ENCODE peak calls at places on chromosomes 7 and 10, in seven cellular contexts. T is neuronal stem cell; G is pancreas; K is CD8-positive, alpha-beta memory T cell; N is A549; Z is IMR-90; P is lung. F is an unnamed sample.

GRCh38 chr7:132256721-132257212 is 319.5 kb downstream of the PLXNA4 start:
- DNase-seq in P (no peak), N (no peak), K (no peak), Z (no peak), G (no peak), T (no peak), F (peak; percentile 50)

GRCh38 chr7:150721970-150722373 is 5.6 kb downstream of the GIMAP1 start:
- DNase-seq in T (no peak), N (no peak), K (no peak), Z (no peak), P (no peak), G (no peak), F (no peak)

GRCh38 chr10:3169271-3169670 is 3.3 kb downstream of the PITRM1 start:
- DNase-seq in K (no peak), T (no peak), N (no peak), G (no peak), P (no peak), Z (no peak), F (no peak)

GRCh38 chr10:15729890-15730289 is 10.2 kb upstream of the ITGA8 start:
- DNase-seq in P (no peak), K (no peak), N (no peak), T (no peak), G (no peak), Z (no peak), F (no peak)

GRCh38 chr7:91142743-91143142 is 121.5 kb upstream of the FZD1 start:
- DNase-seq in P (no peak), T (no peak), K (no peak), Z (no peak), N (no peak), G (no peak), F (no peak)

GRCh38 chr7:137538361-137538762 is 194.8 kb upstream of the PTN start:
- DNase-seq in Z (peak; percentile 90), T (no peak), N (no peak), G (no peak), P (no peak), K (no peak), F (no peak)

GRCh38 chr7:139557857-139558581 is 34.5 kb downstream of the CLEC2L start:
- DNase-seq in T (no peak), P (no peak), G (no peak), N (no peak), Z (no peak), K (no peak), F (no peak)

GRCh38 chr7:55483061-55483460 is 89.2 kb downstream of the VOPP1 start:
- DNase-seq in K (no peak), Z (no peak), P (no peak), T (no peak), N (no peak), G (no peak), F (peak; percentile 57)

GRCh38 chr10:113752553-113752952 is 1.1 kb downstream of the PLEKHS1 start:
- DNase-seq in K (no peak), P (no peak), Z (no peak), T (no peak), N (no peak), G (no peak), F (no peak)

GRCh38 chr10:27558612-27559020 is 54.5 kb downstream of the RAB18 start:
- DNase-seq in N (peak; percentile 67), K (no peak), G (no peak), Z (peak; percentile 55), T (peak; percentile 26), P (peak; percentile 36), F (no peak)

GRCh38 chr7:123594813-123595241 is 6.8 kb upstream of the ASB15 start:
- DNase-seq in T (peak; percentile 54), Z (no peak), G (no peak), N (no peak), P (no peak), K (no peak), F (no peak)

GRCh38 chr7:74365320-74366022 is 76.3 kb downstream of the CLIP2 start:
- DNase-seq in Z (peak; percentile 43), T (peak; percentile 73), P (peak; percentile 41), K (no peak), N (peak; percentile 69), G (no peak), F (no peak)

GRCh38 chr7:30914611-30915601 is 3.3 kb downstream of the AQP1 start:
- DNase-seq in Z (peak; percentile 33), N (peak; percentile 20), T (no peak), K (no peak), G (no peak), P (no peak), F (peak; percentile 95)
- H3K4me3 ChIP-seq in Z (no peak overlapping the region), N (no peak overlapping the region), T (no peak overlapping the region), K (no peak overlapping the region), G (peak overlapping the region; percentile 47), P (peak overlapping the region; percentile 48), F (peak overlapping the region; percentile 79)

GRCh38 chr7:124690840-124691239 is 74.8 kb downstream of the GPR37 start:
- DNase-seq in K (no peak), G (no peak), N (no peak), Z (no peak), P (no peak), T (no peak), F (no peak)

GRCh38 chr7:124688991-124689390 is 76.6 kb downstream of the GPR37 start:
- DNase-seq in N (no peak), T (no peak), Z (peak; percentile 89), P (no peak), K (no peak), G (no peak), F (no peak)

GRCh38 chr7:124686543-124687161 is 78.9 kb downstream of the GPR37 start:
- DNase-seq in K (no peak), P (no peak), G (no peak), T (no peak), Z (no peak), N (no peak), F (no peak)

GRCh38 chr7:124697746-124698145 is 67.8 kb downstream of the GPR37 start:
- DNase-seq in P (no peak), T (no peak), G (no peak), N (no peak), K (no peak), Z (no peak), F (no peak)

DNA sequence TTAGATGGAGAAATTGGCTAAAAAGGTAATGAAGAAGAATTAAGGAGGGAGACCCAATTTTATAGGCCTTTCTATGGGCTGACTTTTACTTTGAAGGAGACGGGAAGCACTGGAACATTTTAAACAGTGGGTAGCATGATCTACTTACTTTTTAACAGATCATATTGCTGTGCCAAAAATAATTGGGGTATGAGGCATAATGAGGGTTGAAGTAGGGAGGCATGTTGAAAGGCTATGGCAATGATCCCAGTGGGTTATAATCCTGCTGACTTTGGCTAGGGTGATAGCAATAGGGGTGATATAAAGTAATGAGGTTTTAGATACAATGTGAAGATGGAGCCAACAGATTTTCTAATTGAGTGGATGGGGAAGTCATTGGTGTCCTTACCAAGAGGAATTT is 73.2 kb downstream of the GPR37 start:
- DNase-seq in K (no peak), P (no peak), G (no peak), T (no peak), N (no peak), Z (peak; percentile 22), F (no peak)
- H3K27ac ChIP-seq in K (no peak overlapping the region), P (no peak overlapping the region), G (no peak overlapping the region), T (no peak overlapping the region), N (no peak overlapping the region), Z (no peak overlapping the region), F (no peak overlapping the region)

GRCh38 chr7:30114536-30115258 is 20.1 kb upstream of the MTURN start:
- DNase-seq in N (no peak), K (no peak), G (no peak), T (no peak), Z (no peak), P (no peak), F (no peak)

GRCh38 chr7:30117886-30118285 is 16.9 kb upstream of the MTURN start:
- DNase-seq in P (no peak), T (no peak), N (no peak), G (no peak), K (no peak), Z (no peak), F (no peak)

GRCh38 chr7:30115709-30116297 is 19.0 kb upstream of the MTURN start:
- DNase-seq in N (no peak), K (no peak), G (no peak), Z (no peak), T (no peak), P (no peak), F (no peak)

GRCh38 chr7:30119890-30120577 is 14.8 kb upstream of the MTURN start:
- DNase-seq in N (no peak), P (no peak), G (no peak), T (no peak), K (no peak), Z (no peak), F (no peak)

GRCh38 chr7:30116771-30117170 is 18.0 kb upstream of the MTURN start:
- DNase-seq in Z (no peak), P (no peak), G (no peak), K (no peak), T (no peak), N (no peak), F (peak; percentile 86)
- H3K4me3 ChIP-seq in Z (no peak overlapping the region), P (no peak overlapping the region), G (no peak overlapping the region), K (no peak overlapping the region), T (no peak overlapping the region), N (no peak overlapping the region), F (peak overlapping the region; percentile 8)

DNA sequence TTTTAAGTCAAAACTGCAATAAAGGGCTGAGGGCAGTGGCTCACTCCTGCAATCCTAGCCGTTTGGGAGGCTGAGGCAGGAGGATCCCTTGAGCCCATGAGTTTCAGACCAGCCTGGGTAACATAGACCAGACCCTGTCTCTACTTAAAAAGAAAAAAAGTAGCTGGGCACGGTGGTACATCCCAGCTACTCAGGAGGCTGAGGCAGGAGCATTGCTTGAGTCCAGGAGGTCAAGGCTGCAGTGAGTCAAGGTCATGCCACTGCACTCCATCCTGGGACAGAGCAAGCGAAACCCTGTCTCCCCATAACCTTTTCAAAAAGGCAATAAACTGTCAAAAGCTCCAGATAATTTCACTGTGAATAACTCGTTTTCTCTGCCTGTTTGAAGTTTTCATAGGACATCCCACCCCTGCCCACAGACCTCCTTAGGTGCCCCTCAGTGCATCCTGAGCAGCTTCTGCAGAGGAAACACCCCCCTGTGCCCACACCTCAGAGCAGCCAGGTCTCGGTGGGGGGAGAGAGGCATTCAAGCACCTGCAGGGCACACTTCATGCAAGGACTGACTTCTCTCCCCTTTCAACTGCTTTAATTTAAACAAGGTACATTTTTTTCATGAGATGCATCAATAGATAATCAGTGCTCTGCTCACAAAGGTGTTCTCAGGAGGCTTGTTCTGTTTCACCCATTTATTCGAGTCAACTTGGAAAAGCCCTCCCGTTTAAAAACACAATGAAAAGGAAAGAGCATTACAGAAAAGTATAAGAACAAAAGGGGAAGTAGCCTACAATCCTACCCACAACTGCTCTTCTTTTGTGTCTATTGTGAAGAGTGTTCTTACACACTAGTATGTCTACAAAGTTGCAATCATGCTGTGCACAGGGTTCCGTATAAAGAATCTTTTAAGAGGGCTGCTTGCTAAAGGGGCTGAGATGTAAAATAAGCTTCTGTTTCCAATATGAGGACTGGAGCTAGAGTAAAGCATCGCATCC is 104.9 kb downstream of the KMT2E start:
- DNase-seq in T (no peak), G (no peak), N (no peak), Z (no peak), K (no peak), P (no peak), F (no peak)
- H3K27ac ChIP-seq in T (no peak overlapping the region), G (no peak overlapping the region), N (no peak overlapping the region), Z (no peak overlapping the region), K (no peak overlapping the region), P (no peak overlapping the region), F (no peak overlapping the region)

GRCh38 chr10:43399911-43400310 is 9.1 kb downstream of the HNRNPF start:
- DNase-seq in T (no peak), Z (no peak), G (no peak), K (no peak), P (no peak), N (no peak), F (peak; percentile 35)
- H3K4me3 ChIP-seq in T (no peak overlapping the region), Z (no peak overlapping the region), G (no peak overlapping the region), K (no peak overlapping the region), P (no peak overlapping the region), N (no peak overlapping the region), F (no peak overlapping the region)

F was measured in coronary artery.